ENCODE peak calls at places on chromosomes 2 and 18, in ten cellular contexts. One of them, this sample, is unnamed.
A peak's percentile ranks its signal among the peaks of the same experiment; 100 is the strongest.

GRCh38 chr2:196012314-196012713 is 56.3 kb downstream of the DNAH7 start:
- DNase-seq in SK-N-SH: no peak
- DNase-seq in HEK293T: no peak
- DNase-seq in activated T-helper 1 cell treated with anti-CD3 and anti-CD28 coated beads, Interleukin-12 subunit alpha, Interleukin-12 subunit beta, Interleukin-2, Interleukin-4 antibody, amounts not matched to agents 30 ng/mL and 10 ng/mL and 1 ng/mL, durations not matched to agents 14 hours and 24 hours and 36 hours: no peak
- DNase-seq in T-helper 2 cell: no peak
- DNase-seq in cardiac fibroblast: no peak
- DNase-seq in ovary: no peak
- DNase-seq in stimulated activated naive CD8-positive, alpha-beta T cell treated with anti-CD3 and anti-CD28 coated beads, Interleukin-15, amount 100 ng/mL, for 72 hours: no peak
- DNase-seq in CD4-positive, alpha-beta T cell: no peak
- DNase-seq in adipocyte: no peak
- DNase-seq in this sample: no peak

GRCh38 chr2:191696960-191697359 is 19.0 kb downstream of the NABP1 start:
- DNase-seq in SK-N-SH: no peak
- DNase-seq in HEK293T: no peak
- DNase-seq in activated T-helper 1 cell treated with anti-CD3 and anti-CD28 coated beads, Interleukin-12 subunit alpha, Interleukin-12 subunit beta, Interleukin-2, Interleukin-4 antibody, amounts not matched to agents 30 ng/mL and 10 ng/mL and 1 ng/mL, durations not matched to agents 14 hours and 24 hours and 36 hours: no peak
- DNase-seq in T-helper 2 cell: no peak
- DNase-seq in cardiac fibroblast: no peak
- DNase-seq in ovary: no peak
- DNase-seq in stimulated activated naive CD8-positive, alpha-beta T cell treated with anti-CD3 and anti-CD28 coated beads, Interleukin-15, amount 100 ng/mL, for 72 hours: no peak
- DNase-seq in CD4-positive, alpha-beta T cell: no peak
- DNase-seq in adipocyte: no peak
- DNase-seq in this sample: no peak

GRCh38 chr2:28486526-28486925 is 9.3 kb upstream of the PLB1 start:
- DNase-seq in SK-N-SH: no peak
- DNase-seq in HEK293T: no peak
- DNase-seq in activated T-helper 1 cell treated with anti-CD3 and anti-CD28 coated beads, Interleukin-12 subunit alpha, Interleukin-12 subunit beta, Interleukin-2, Interleukin-4 antibody, amounts not matched to agents 30 ng/mL and 10 ng/mL and 1 ng/mL, durations not matched to agents 14 hours and 24 hours and 36 hours: no peak
- DNase-seq in T-helper 2 cell: no peak
- DNase-seq in cardiac fibroblast: no peak
- DNase-seq in ovary: no peak
- DNase-seq in stimulated activated naive CD8-positive, alpha-beta T cell treated with anti-CD3 and anti-CD28 coated beads, Interleukin-15, amount 100 ng/mL, for 72 hours: no peak
- DNase-seq in CD4-positive, alpha-beta T cell: no peak
- DNase-seq in adipocyte: no peak
- DNase-seq in this sample: no peak

GRCh38 chr2:236682651-236683422 is 113.2 kb downstream of the ACKR3 start:
- DNase-seq in SK-N-SH: no peak
- DNase-seq in HEK293T: no peak
- DNase-seq in activated T-helper 1 cell treated with anti-CD3 and anti-CD28 coated beads, Interleukin-12 subunit alpha, Interleukin-12 subunit beta, Interleukin-2, Interleukin-4 antibody, amounts not matched to agents 30 ng/mL and 10 ng/mL and 1 ng/mL, durations not matched to agents 14 hours and 24 hours and 36 hours: no peak
- DNase-seq in T-helper 2 cell: no peak
- DNase-seq in cardiac fibroblast: no peak
- DNase-seq in ovary: no peak
- DNase-seq in stimulated activated naive CD8-positive, alpha-beta T cell treated with anti-CD3 and anti-CD28 coated beads, Interleukin-15, amount 100 ng/mL, for 72 hours: no peak
- DNase-seq in CD4-positive, alpha-beta T cell: no peak
- DNase-seq in adipocyte: no peak
- DNase-seq in this sample: no peak

GRCh38 chr2:161321944-161322343 is 13.7 kb downstream of the PSMD14 start:
- DNase-seq in SK-N-SH: no peak
- DNase-seq in HEK293T: no peak
- DNase-seq in activated T-helper 1 cell treated with anti-CD3 and anti-CD28 coated beads, Interleukin-12 subunit alpha, Interleukin-12 subunit beta, Interleukin-2, Interleukin-4 antibody, amounts not matched to agents 30 ng/mL and 10 ng/mL and 1 ng/mL, durations not matched to agents 14 hours and 24 hours and 36 hours: no peak
- DNase-seq in T-helper 2 cell: no peak
- DNase-seq in cardiac fibroblast: peak; percentile 72
- DNase-seq in ovary: no peak
- DNase-seq in stimulated activated naive CD8-positive, alpha-beta T cell treated with anti-CD3 and anti-CD28 coated beads, Interleukin-15, amount 100 ng/mL, for 72 hours: no peak
- DNase-seq in CD4-positive, alpha-beta T cell: no peak
- DNase-seq in adipocyte: peak; percentile 44
- DNase-seq in this sample: no peak

GRCh38 chr18:13800505-13801259 is 23.3 kb upstream of the MC5R start:
- DNase-seq in SK-N-SH: peak; percentile 76
- DNase-seq in HEK293T: peak; percentile 58
- DNase-seq in activated T-helper 1 cell treated with anti-CD3 and anti-CD28 coated beads, Interleukin-12 subunit alpha, Interleukin-12 subunit beta, Interleukin-2, Interleukin-4 antibody, amounts not matched to agents 30 ng/mL and 10 ng/mL and 1 ng/mL, durations not matched to agents 14 hours and 24 hours and 36 hours: peak; percentile 16
- DNase-seq in T-helper 2 cell: peak; percentile 69
- DNase-seq in cardiac fibroblast: peak; percentile 48
- DNase-seq in ovary: no peak
- DNase-seq in stimulated activated naive CD8-positive, alpha-beta T cell treated with anti-CD3 and anti-CD28 coated beads, Interleukin-15, amount 100 ng/mL, for 72 hours: peak; percentile 67
- DNase-seq in CD4-positive, alpha-beta T cell: peak; percentile 14
- DNase-seq in adipocyte: peak; percentile 19
- DNase-seq in this sample: peak; percentile 86

GRCh38 chr2:151237422-151238012 is 24.1 kb downstream of the RBM43 start:
- DNase-seq in SK-N-SH: peak; percentile 11
- DNase-seq in HEK293T: no peak
- DNase-seq in activated T-helper 1 cell treated with anti-CD3 and anti-CD28 coated beads, Interleukin-12 subunit alpha, Interleukin-12 subunit beta, Interleukin-2, Interleukin-4 antibody, amounts not matched to agents 30 ng/mL and 10 ng/mL and 1 ng/mL, durations not matched to agents 14 hours and 24 hours and 36 hours: no peak
- DNase-seq in T-helper 2 cell: no peak
- DNase-seq in cardiac fibroblast: no peak
- DNase-seq in ovary: no peak
- DNase-seq in stimulated activated naive CD8-positive, alpha-beta T cell treated with anti-CD3 and anti-CD28 coated beads, Interleukin-15, amount 100 ng/mL, for 72 hours: peak; percentile 22
- DNase-seq in CD4-positive, alpha-beta T cell: no peak
- DNase-seq in adipocyte: peak; percentile 23
- DNase-seq in this sample: peak; percentile 22

GRCh38 chr2:131419447-131419846 is 55.5 kb upstream of the RAB6D start:
- DNase-seq in SK-N-SH: no peak
- DNase-seq in HEK293T: peak; percentile 13
- DNase-seq in activated T-helper 1 cell treated with anti-CD3 and anti-CD28 coated beads, Interleukin-12 subunit alpha, Interleukin-12 subunit beta, Interleukin-2, Interleukin-4 antibody, amounts not matched to agents 30 ng/mL and 10 ng/mL and 1 ng/mL, durations not matched to agents 14 hours and 24 hours and 36 hours: no peak
- DNase-seq in T-helper 2 cell: no peak
- DNase-seq in cardiac fibroblast: peak; percentile 11
- DNase-seq in ovary: peak; percentile 15
- DNase-seq in stimulated activated naive CD8-positive, alpha-beta T cell treated with anti-CD3 and anti-CD28 coated beads, Interleukin-15, amount 100 ng/mL, for 72 hours: no peak
- DNase-seq in CD4-positive, alpha-beta T cell: no peak
- DNase-seq in adipocyte: no peak
- DNase-seq in this sample: peak; percentile 24

GRCh38 chr2:121309801-121310200 is 24.8 kb upstream of the TFCP2L1 start:
- DNase-seq in SK-N-SH: peak; percentile 36
- DNase-seq in HEK293T: no peak
- DNase-seq in activated T-helper 1 cell treated with anti-CD3 and anti-CD28 coated beads, Interleukin-12 subunit alpha, Interleukin-12 subunit beta, Interleukin-2, Interleukin-4 antibody, amounts not matched to agents 30 ng/mL and 10 ng/mL and 1 ng/mL, durations not matched to agents 14 hours and 24 hours and 36 hours: peak; percentile 15
- DNase-seq in T-helper 2 cell: peak; percentile 55
- DNase-seq in cardiac fibroblast: no peak
- DNase-seq in ovary: no peak
- DNase-seq in stimulated activated naive CD8-positive, alpha-beta T cell treated with anti-CD3 and anti-CD28 coated beads, Interleukin-15, amount 100 ng/mL, for 72 hours: no peak
- DNase-seq in CD4-positive, alpha-beta T cell: no peak
- DNase-seq in adipocyte: no peak
- DNase-seq in this sample: no peak

GRCh38 chr18:79856119-79857080 is 58.7 kb downstream of the KCNG2 start:
- DNase-seq in SK-N-SH: peak; percentile 46
- DNase-seq in HEK293T: no peak
- DNase-seq in activated T-helper 1 cell treated with anti-CD3 and anti-CD28 coated beads, Interleukin-12 subunit alpha, Interleukin-12 subunit beta, Interleukin-2, Interleukin-4 antibody, amounts not matched to agents 30 ng/mL and 10 ng/mL and 1 ng/mL, durations not matched to agents 14 hours and 24 hours and 36 hours: no peak
- DNase-seq in T-helper 2 cell: peak; percentile 35
- DNase-seq in cardiac fibroblast: peak; percentile 51
- DNase-seq in ovary: no peak
- DNase-seq in stimulated activated naive CD8-positive, alpha-beta T cell treated with anti-CD3 and anti-CD28 coated beads, Interleukin-15, amount 100 ng/mL, for 72 hours: peak; percentile 18
- DNase-seq in CD4-positive, alpha-beta T cell: no peak
- DNase-seq in adipocyte: peak; percentile 37
- DNase-seq in this sample: peak; percentile 71

GRCh38 chr18:46152808-46153617 is 48.8 kb downstream of the HAUS1 start:
- DNase-seq in SK-N-SH: peak; percentile 46
- DNase-seq in HEK293T: no peak
- DNase-seq in activated T-helper 1 cell treated with anti-CD3 and anti-CD28 coated beads, Interleukin-12 subunit alpha, Interleukin-12 subunit beta, Interleukin-2, Interleukin-4 antibody, amounts not matched to agents 30 ng/mL and 10 ng/mL and 1 ng/mL, durations not matched to agents 14 hours and 24 hours and 36 hours: no peak
- DNase-seq in T-helper 2 cell: no peak
- DNase-seq in cardiac fibroblast: no peak
- DNase-seq in ovary: no peak
- DNase-seq in stimulated activated naive CD8-positive, alpha-beta T cell treated with anti-CD3 and anti-CD28 coated beads, Interleukin-15, amount 100 ng/mL, for 72 hours: no peak
- DNase-seq in CD4-positive, alpha-beta T cell: no peak
- DNase-seq in adipocyte: no peak
- DNase-seq in this sample: peak; percentile 63

GRCh38 chr2:27606611-27607010 is 22.2 kb downstream of the CCDC121 start:
- DNase-seq in SK-N-SH: no peak
- DNase-seq in HEK293T: no peak
- DNase-seq in activated T-helper 1 cell treated with anti-CD3 and anti-CD28 coated beads, Interleukin-12 subunit alpha, Interleukin-12 subunit beta, Interleukin-2, Interleukin-4 antibody, amounts not matched to agents 30 ng/mL and 10 ng/mL and 1 ng/mL, durations not matched to agents 14 hours and 24 hours and 36 hours: no peak
- DNase-seq in T-helper 2 cell: no peak
- DNase-seq in cardiac fibroblast: no peak
- DNase-seq in ovary: no peak
- DNase-seq in stimulated activated naive CD8-positive, alpha-beta T cell treated with anti-CD3 and anti-CD28 coated beads, Interleukin-15, amount 100 ng/mL, for 72 hours: no peak
- DNase-seq in CD4-positive, alpha-beta T cell: no peak
- DNase-seq in adipocyte: peak; percentile 30
- DNase-seq in this sample: no peak

GRCh38 chr2:203328735-203329549 is 748 bp downstream of the ABI2 start:
- DNase-seq in SK-N-SH: peak; percentile 73
- DNase-seq in HEK293T: peak; percentile 52
- DNase-seq in activated T-helper 1 cell treated with anti-CD3 and anti-CD28 coated beads, Interleukin-12 subunit alpha, Interleukin-12 subunit beta, Interleukin-2, Interleukin-4 antibody, amounts not matched to agents 30 ng/mL and 10 ng/mL and 1 ng/mL, durations not matched to agents 14 hours and 24 hours and 36 hours: peak; percentile 36
- DNase-seq in T-helper 2 cell: peak; percentile 26
- DNase-seq in cardiac fibroblast: peak; percentile 43
- DNase-seq in ovary: peak; percentile 27
- DNase-seq in stimulated activated naive CD8-positive, alpha-beta T cell treated with anti-CD3 and anti-CD28 coated beads, Interleukin-15, amount 100 ng/mL, for 72 hours: peak; percentile 56
- DNase-seq in CD4-positive, alpha-beta T cell: peak; percentile 1
- DNase-seq in adipocyte: peak; percentile 84
- DNase-seq in this sample: peak; percentile 55

GRCh38 chr2:118290436-118291004 is 202.2 kb downstream of the INSIG2 start:
- DNase-seq in SK-N-SH: no peak
- DNase-seq in HEK293T: no peak
- DNase-seq in activated T-helper 1 cell treated with anti-CD3 and anti-CD28 coated beads, Interleukin-12 subunit alpha, Interleukin-12 subunit beta, Interleukin-2, Interleukin-4 antibody, amounts not matched to agents 30 ng/mL and 10 ng/mL and 1 ng/mL, durations not matched to agents 14 hours and 24 hours and 36 hours: no peak
- DNase-seq in T-helper 2 cell: no peak
- DNase-seq in cardiac fibroblast: no peak
- DNase-seq in ovary: no peak
- DNase-seq in stimulated activated naive CD8-positive, alpha-beta T cell treated with anti-CD3 and anti-CD28 coated beads, Interleukin-15, amount 100 ng/mL, for 72 hours: no peak
- DNase-seq in CD4-positive, alpha-beta T cell: no peak
- DNase-seq in adipocyte: no peak
- DNase-seq in this sample: no peak

GRCh38 chr2:113974727-113975126 is 84.8 kb downstream of the ACTR3 start:
- DNase-seq in SK-N-SH: no peak
- DNase-seq in HEK293T: no peak
- DNase-seq in activated T-helper 1 cell treated with anti-CD3 and anti-CD28 coated beads, Interleukin-12 subunit alpha, Interleukin-12 subunit beta, Interleukin-2, Interleukin-4 antibody, amounts not matched to agents 30 ng/mL and 10 ng/mL and 1 ng/mL, durations not matched to agents 14 hours and 24 hours and 36 hours: no peak
- DNase-seq in T-helper 2 cell: no peak
- DNase-seq in cardiac fibroblast: peak; percentile 11
- DNase-seq in ovary: no peak
- DNase-seq in stimulated activated naive CD8-positive, alpha-beta T cell treated with anti-CD3 and anti-CD28 coated beads, Interleukin-15, amount 100 ng/mL, for 72 hours: no peak
- DNase-seq in CD4-positive, alpha-beta T cell: no peak
- DNase-seq in adipocyte: no peak
- DNase-seq in this sample: peak; percentile 52

GRCh38 chr2:237128026-237128703 is 42.5 kb downstream of the COPS8 start:
- DNase-seq in SK-N-SH: peak; percentile 28
- DNase-seq in HEK293T: peak; percentile 10
- DNase-seq in activated T-helper 1 cell treated with anti-CD3 and anti-CD28 coated beads, Interleukin-12 subunit alpha, Interleukin-12 subunit beta, Interleukin-2, Interleukin-4 antibody, amounts not matched to agents 30 ng/mL and 10 ng/mL and 1 ng/mL, durations not matched to agents 14 hours and 24 hours and 36 hours: no peak
- DNase-seq in T-helper 2 cell: no peak
- DNase-seq in cardiac fibroblast: peak; percentile 99
- DNase-seq in ovary: peak; percentile 97
- DNase-seq in stimulated activated naive CD8-positive, alpha-beta T cell treated with anti-CD3 and anti-CD28 coated beads, Interleukin-15, amount 100 ng/mL, for 72 hours: peak; percentile 42
- DNase-seq in CD4-positive, alpha-beta T cell: no peak
- DNase-seq in adipocyte: peak; percentile 98
- DNase-seq in this sample: peak; percentile 9

GRCh38 chr2:100067796-100068195 is 74.6 kb downstream of the AFF3 start:
- DNase-seq in SK-N-SH: no peak
- DNase-seq in HEK293T: no peak
- DNase-seq in activated T-helper 1 cell treated with anti-CD3 and anti-CD28 coated beads, Interleukin-12 subunit alpha, Interleukin-12 subunit beta, Interleukin-2, Interleukin-4 antibody, amounts not matched to agents 30 ng/mL and 10 ng/mL and 1 ng/mL, durations not matched to agents 14 hours and 24 hours and 36 hours: no peak
- DNase-seq in T-helper 2 cell: no peak
- DNase-seq in cardiac fibroblast: no peak
- DNase-seq in ovary: peak; percentile 41
- DNase-seq in stimulated activated naive CD8-positive, alpha-beta T cell treated with anti-CD3 and anti-CD28 coated beads, Interleukin-15, amount 100 ng/mL, for 72 hours: no peak
- DNase-seq in CD4-positive, alpha-beta T cell: no peak
- DNase-seq in adipocyte: no peak
- DNase-seq in this sample: no peak

GRCh38 chr2:218908721-218909619 is 28.3 kb downstream of the WNT10A start:
- DNase-seq in SK-N-SH: peak; percentile 93
- DNase-seq in HEK293T: peak; percentile 95
- DNase-seq in activated T-helper 1 cell treated with anti-CD3 and anti-CD28 coated beads, Interleukin-12 subunit alpha, Interleukin-12 subunit beta, Interleukin-2, Interleukin-4 antibody, amounts not matched to agents 30 ng/mL and 10 ng/mL and 1 ng/mL, durations not matched to agents 14 hours and 24 hours and 36 hours: peak; percentile 78
- DNase-seq in T-helper 2 cell: peak; percentile 94
- DNase-seq in cardiac fibroblast: peak; percentile 83
- DNase-seq in ovary: peak; percentile 82
- DNase-seq in stimulated activated naive CD8-positive, alpha-beta T cell treated with anti-CD3 and anti-CD28 coated beads, Interleukin-15, amount 100 ng/mL, for 72 hours: peak; percentile 95
- DNase-seq in CD4-positive, alpha-beta T cell: peak; percentile 84
- DNase-seq in adipocyte: peak; percentile 82
- DNase-seq in this sample: peak; percentile 98

GRCh38 chr2:140508756-140509155 is 1622.1 kb downstream of the LRP1B start:
- DNase-seq in SK-N-SH: no peak
- DNase-seq in HEK293T: no peak
- DNase-seq in activated T-helper 1 cell treated with anti-CD3 and anti-CD28 coated beads, Interleukin-12 subunit alpha, Interleukin-12 subunit beta, Interleukin-2, Interleukin-4 antibody, amounts not matched to agents 30 ng/mL and 10 ng/mL and 1 ng/mL, durations not matched to agents 14 hours and 24 hours and 36 hours: no peak
- DNase-seq in T-helper 2 cell: no peak
- DNase-seq in cardiac fibroblast: no peak
- DNase-seq in ovary: no peak
- DNase-seq in stimulated activated naive CD8-positive, alpha-beta T cell treated with anti-CD3 and anti-CD28 coated beads, Interleukin-15, amount 100 ng/mL, for 72 hours: no peak
- DNase-seq in CD4-positive, alpha-beta T cell: no peak
- DNase-seq in adipocyte: no peak
- DNase-seq in this sample: no peak

GRCh38 chr2:42569883-42570282 is 1.5 kb downstream of the MTA3 start:
- DNase-seq in SK-N-SH: peak; percentile 60
- DNase-seq in HEK293T: no peak
- DNase-seq in activated T-helper 1 cell treated with anti-CD3 and anti-CD28 coated beads, Interleukin-12 subunit alpha, Interleukin-12 subunit beta, Interleukin-2, Interleukin-4 antibody, amounts not matched to agents 30 ng/mL and 10 ng/mL and 1 ng/mL, durations not matched to agents 14 hours and 24 hours and 36 hours: no peak
- DNase-seq in T-helper 2 cell: no peak
- DNase-seq in cardiac fibroblast: peak; percentile 8
- DNase-seq in ovary: no peak
- DNase-seq in stimulated activated naive CD8-positive, alpha-beta T cell treated with anti-CD3 and anti-CD28 coated beads, Interleukin-15, amount 100 ng/mL, for 72 hours: no peak
- DNase-seq in CD4-positive, alpha-beta T cell: no peak
- DNase-seq in adipocyte: peak; percentile 27
- DNase-seq in this sample: no peak

GRCh38 chr2:27960237-27960912 is 69.8 kb downstream of the BABAM2 start:
- DNase-seq in SK-N-SH: no peak
- DNase-seq in HEK293T: no peak
- DNase-seq in activated T-helper 1 cell treated with anti-CD3 and anti-CD28 coated beads, Interleukin-12 subunit alpha, Interleukin-12 subunit beta, Interleukin-2, Interleukin-4 antibody, amounts not matched to agents 30 ng/mL and 10 ng/mL and 1 ng/mL, durations not matched to agents 14 hours and 24 hours and 36 hours: peak; percentile 23
- DNase-seq in T-helper 2 cell: peak; percentile 92
- DNase-seq in cardiac fibroblast: peak; percentile 89
- DNase-seq in ovary: no peak
- DNase-seq in stimulated activated naive CD8-positive, alpha-beta T cell treated with anti-CD3 and anti-CD28 coated beads, Interleukin-15, amount 100 ng/mL, for 72 hours: no peak
- DNase-seq in CD4-positive, alpha-beta T cell: no peak
- DNase-seq in adipocyte: peak; percentile 86
- DNase-seq in this sample: peak; percentile 36

GRCh38 chr18:2179498-2180183 is 391.7 kb downstream of the METTL4 start:
- DNase-seq in SK-N-SH: no peak
- DNase-seq in HEK293T: no peak
- DNase-seq in activated T-helper 1 cell treated with anti-CD3 and anti-CD28 coated beads, Interleukin-12 subunit alpha, Interleukin-12 subunit beta, Interleukin-2, Interleukin-4 antibody, amounts not matched to agents 30 ng/mL and 10 ng/mL and 1 ng/mL, durations not matched to agents 14 hours and 24 hours and 36 hours: no peak
- DNase-seq in T-helper 2 cell: no peak
- DNase-seq in cardiac fibroblast: no peak
- DNase-seq in ovary: no peak
- DNase-seq in stimulated activated naive CD8-positive, alpha-beta T cell treated with anti-CD3 and anti-CD28 coated beads, Interleukin-15, amount 100 ng/mL, for 72 hours: no peak
- DNase-seq in CD4-positive, alpha-beta T cell: no peak
- DNase-seq in adipocyte: no peak
- DNase-seq in this sample: no peak

GRCh38 chr2:55482186-55482945 is 37.2 kb upstream of the CFAP36 start:
- DNase-seq in SK-N-SH: peak; percentile 63
- DNase-seq in HEK293T: peak; percentile 48
- DNase-seq in activated T-helper 1 cell treated with anti-CD3 and anti-CD28 coated beads, Interleukin-12 subunit alpha, Interleukin-12 subunit beta, Interleukin-2, Interleukin-4 antibody, amounts not matched to agents 30 ng/mL and 10 ng/mL and 1 ng/mL, durations not matched to agents 14 hours and 24 hours and 36 hours: no peak
- DNase-seq in T-helper 2 cell: no peak
- DNase-seq in cardiac fibroblast: peak; percentile 71
- DNase-seq in ovary: no peak
- DNase-seq in stimulated activated naive CD8-positive, alpha-beta T cell treated with anti-CD3 and anti-CD28 coated beads, Interleukin-15, amount 100 ng/mL, for 72 hours: no peak
- DNase-seq in CD4-positive, alpha-beta T cell: no peak
- DNase-seq in adipocyte: peak; percentile 2
- DNase-seq in this sample: peak; percentile 78

GRCh38 chr2:10877691-10878111 is 34.0 kb upstream of the KCNF1 start:
- DNase-seq in SK-N-SH: no peak
- DNase-seq in HEK293T: no peak
- DNase-seq in activated T-helper 1 cell treated with anti-CD3 and anti-CD28 coated beads, Interleukin-12 subunit alpha, Interleukin-12 subunit beta, Interleukin-2, Interleukin-4 antibody, amounts not matched to agents 30 ng/mL and 10 ng/mL and 1 ng/mL, durations not matched to agents 14 hours and 24 hours and 36 hours: no peak
- DNase-seq in T-helper 2 cell: no peak
- DNase-seq in cardiac fibroblast: no peak
- DNase-seq in ovary: no peak
- DNase-seq in stimulated activated naive CD8-positive, alpha-beta T cell treated with anti-CD3 and anti-CD28 coated beads, Interleukin-15, amount 100 ng/mL, for 72 hours: no peak
- DNase-seq in CD4-positive, alpha-beta T cell: no peak
- DNase-seq in adipocyte: no peak
- DNase-seq in this sample: no peak

This sample was measured in retina.